ENCODE peak calls at places on chromosomes 5 and 9, in five cellular contexts. R, B, U, I and P are unnamed samples.

GRCh38 chr9:114930063-114930812 is at the start of gene TNFSF8:
- DNase-seq in R (peak), B (no peak), U (no peak), I (no peak), P (no peak)

GRCh38 chr5:176732736-176733585 is 77.4 kb upstream of the UNC5A start:
- DNase-seq in R (no peak), B (no peak), U (no peak), I (no peak), P (no peak)

GRCh38 chr9:133968966-133969617 is 23.0 kb downstream of the VAV2 start:
- DNase-seq in R (no peak), B (no peak), U (no peak), I (no peak), P (no peak)

GRCh38 chr5:80941496-80941895 is 18.7 kb upstream of the RASGRF2 start:
- DNase-seq in R (no peak), B (no peak), U (no peak), I (no peak), P (no peak)

GRCh38 chr9:129225815-129226214 is 47.8 kb upstream of the IER5L start:
- DNase-seq in R (peak), B (peak), U (no peak), I (peak), P (no peak)

GRCh38 chr5:39395521-39395920 is 29.3 kb downstream of the DAB2 start:
- DNase-seq in R (no peak), B (no peak), U (no peak), I (no peak), P (no peak)

GRCh38 chr9:121253821-121254471 is 14.0 kb upstream of the GSN start:
- DNase-seq in R (no peak), B (no peak), U (no peak), I (no peak), P (no peak)

GRCh38 chr9:117927354-117927753 is 223.2 kb downstream of the TLR4 start:
- DNase-seq in R (no peak), B (no peak), U (no peak), I (no peak), P (no peak)

GRCh38 chr5:90533794-90534193 is 4.4 kb upstream of the LYSMD3 start:
- DNase-seq in R (no peak), B (no peak), U (no peak), I (no peak), P (no peak)

GRCh38 chr5:136192015-136192525 is 892 bp downstream of the SMIM32 start:
- DNase-seq in R (no peak), B (no peak), U (no peak), I (peak), P (no peak)

GRCh38 chr9:38700695-38701094 is 19.2 kb downstream of the FAM240B start:
- DNase-seq in R (no peak), B (peak), U (no peak), I (no peak), P (no peak)

GRCh38 chr5:111641533-111642230 is 115.3 kb downstream of the NREP start:
- DNase-seq in R (no peak), B (no peak), U (no peak), I (peak), P (peak)